ENCODE peak calls at places on chromosome 2, in six cellular contexts. One of them, this sample, is unnamed.
A peak's percentile ranks its signal among the peaks of the same experiment; 100 is the strongest.

GRCh38 chr2:125330133-125330532 is 1305.0 kb downstream of the CNTNAP5 start:
- DNase-seq in A549: no peak
- DNase-seq in AG04450: no peak
- DNase-seq in uterus: no peak
- DNase-seq in tibial artery: no peak
- DNase-seq in B cell: no peak
- DNase-seq in this sample: no peak

GRCh38 chr2:44479127-44479887 is 117.6 kb downstream of the CAMKMT start:
- DNase-seq in B cell: peak; percentile 63
- DNase-seq in tibial artery: no peak
- DNase-seq in uterus: no peak
- DNase-seq in AG04450: peak; percentile 71
- DNase-seq in A549: peak; percentile 74
- DNase-seq in this sample: peak; percentile 41

GRCh38 chr2:64062840-64063239 is 43.6 kb upstream of the VPS54 start:
- DNase-seq in A549: no peak
- DNase-seq in tibial artery: no peak
- DNase-seq in B cell: no peak
- DNase-seq in uterus: no peak
- DNase-seq in AG04450: peak; percentile 30
- DNase-seq in this sample: no peak

GRCh38 chr2:127149384-127149783 is 42.4 kb upstream of the BIN1 start:
- DNase-seq in uterus: no peak
- DNase-seq in tibial artery: no peak
- DNase-seq in B cell: no peak
- DNase-seq in AG04450: peak; percentile 63
- DNase-seq in A549: peak; percentile 30
- DNase-seq in this sample: no peak

GRCh38 chr2:166163775-166164174 is 36.0 kb upstream of the SCN1A start:
- DNase-seq in uterus: no peak
- DNase-seq in tibial artery: no peak
- DNase-seq in A549: no peak
- DNase-seq in B cell: no peak
- DNase-seq in AG04450: no peak
- DNase-seq in this sample: no peak

GRCh38 chr2:49255325-49256023 is 101.2 kb upstream of the FSHR start:
- DNase-seq in tibial artery: no peak
- DNase-seq in uterus: no peak
- DNase-seq in A549: no peak
- DNase-seq in B cell: no peak
- DNase-seq in AG04450: no peak
- DNase-seq in this sample: no peak

GRCh38 chr2:129654331-129654730 is 325.1 kb upstream of the RAB6C start:
- DNase-seq in A549: no peak
- DNase-seq in B cell: no peak
- DNase-seq in tibial artery: no peak
- DNase-seq in uterus: no peak
- DNase-seq in AG04450: no peak
- DNase-seq in this sample: no peak

GRCh38 chr2:45892757-45893156 is 241.3 kb downstream of the PRKCE start:
- DNase-seq in A549: no peak
- DNase-seq in AG04450: no peak
- DNase-seq in uterus: no peak
- DNase-seq in B cell: no peak
- DNase-seq in tibial artery: no peak
- DNase-seq in this sample: no peak

DNA sequence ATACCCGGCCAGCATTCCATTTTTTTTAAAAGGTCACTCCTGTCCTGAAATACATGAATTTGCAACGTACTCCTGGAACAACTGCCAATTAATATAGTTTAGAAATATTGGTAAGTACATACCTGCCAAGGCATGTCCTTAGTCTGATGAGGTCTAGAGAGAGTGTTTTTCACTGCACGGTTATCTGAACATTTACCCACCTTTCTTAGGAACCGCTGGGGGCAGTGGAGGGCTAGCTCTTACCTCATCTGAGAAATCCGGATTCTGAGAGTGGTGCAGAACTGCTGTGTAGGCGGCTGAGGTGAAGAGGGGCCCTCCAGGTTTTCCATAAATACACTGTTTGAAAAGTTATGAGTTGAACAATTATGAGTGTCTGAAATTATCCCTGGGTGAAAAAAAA is 133.1 kb upstream of the CCDC195 start:
- DNase-seq in B cell: no peak
- DNase-seq in A549: no peak
- DNase-seq in uterus: no peak
- DNase-seq in tibial artery: no peak
- DNase-seq in AG04450: no peak
- DNase-seq in this sample: no peak
- TF ChIP-seq CTCF in B cell: no peak
- TF ChIP-seq CTCF in A549: no peak
- TF ChIP-seq CTCF in uterus: no peak
- TF ChIP-seq CTCF in tibial artery: no peak
- TF ChIP-seq CTCF in AG04450: peak; percentile 26
- TF ChIP-seq CTCF in this sample: no peak

DNA sequence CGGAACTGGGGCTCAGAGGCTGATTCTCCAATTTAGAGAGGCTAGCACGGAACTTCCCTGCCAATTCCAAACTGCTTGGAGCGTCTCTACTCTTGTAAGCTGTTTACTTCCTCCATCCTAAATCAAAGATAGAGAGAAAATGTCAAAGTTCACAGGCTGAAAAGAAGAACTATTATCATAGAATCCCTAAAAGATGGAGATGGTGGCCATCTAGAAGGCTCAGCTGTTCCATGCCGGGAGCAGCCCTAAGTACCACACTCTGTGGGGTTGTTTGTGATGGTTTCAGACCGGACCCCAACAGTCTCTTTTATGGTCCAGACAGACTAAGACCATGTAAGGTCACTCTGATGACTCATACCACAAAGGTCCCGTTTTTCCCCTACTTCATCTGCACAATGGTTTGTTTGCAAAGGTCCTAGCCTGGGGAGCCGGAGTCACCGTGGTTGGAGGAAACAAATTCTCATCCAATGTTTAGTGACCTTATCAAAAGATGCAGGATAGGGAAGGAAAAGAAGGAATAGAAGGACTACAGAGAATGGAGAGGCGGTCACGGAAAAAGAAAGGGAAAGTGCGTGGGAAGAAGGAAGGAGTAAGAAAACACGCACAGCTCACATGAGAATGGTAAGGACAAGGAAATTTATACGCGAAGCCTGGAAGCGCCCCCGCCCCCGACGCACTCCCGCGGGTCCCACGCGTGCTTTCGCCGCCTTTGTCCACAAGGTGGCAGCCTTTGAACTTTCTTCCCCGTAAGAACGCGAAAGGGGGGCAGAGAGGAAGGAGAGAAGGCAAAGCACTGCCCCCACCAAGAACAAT is 463 bp upstream of the ANTXR1 start:
- DNase-seq in tibial artery: peak; percentile 86
- DNase-seq in B cell: peak; percentile 71
- DNase-seq in uterus: peak; percentile 85
- DNase-seq in AG04450: peak; percentile 44
- DNase-seq in A549: peak; percentile 74
- DNase-seq in this sample: peak; percentile 52
- TF ChIP-seq CTCF in tibial artery: peak; percentile 75
- TF ChIP-seq CTCF in B cell: peak; percentile 79
- TF ChIP-seq CTCF in uterus: peak; percentile 88
- TF ChIP-seq CTCF in AG04450: peak; percentile 78
- TF ChIP-seq CTCF in A549: peak; percentile 89
- TF ChIP-seq CTCF in this sample: peak; percentile 69

DNA sequence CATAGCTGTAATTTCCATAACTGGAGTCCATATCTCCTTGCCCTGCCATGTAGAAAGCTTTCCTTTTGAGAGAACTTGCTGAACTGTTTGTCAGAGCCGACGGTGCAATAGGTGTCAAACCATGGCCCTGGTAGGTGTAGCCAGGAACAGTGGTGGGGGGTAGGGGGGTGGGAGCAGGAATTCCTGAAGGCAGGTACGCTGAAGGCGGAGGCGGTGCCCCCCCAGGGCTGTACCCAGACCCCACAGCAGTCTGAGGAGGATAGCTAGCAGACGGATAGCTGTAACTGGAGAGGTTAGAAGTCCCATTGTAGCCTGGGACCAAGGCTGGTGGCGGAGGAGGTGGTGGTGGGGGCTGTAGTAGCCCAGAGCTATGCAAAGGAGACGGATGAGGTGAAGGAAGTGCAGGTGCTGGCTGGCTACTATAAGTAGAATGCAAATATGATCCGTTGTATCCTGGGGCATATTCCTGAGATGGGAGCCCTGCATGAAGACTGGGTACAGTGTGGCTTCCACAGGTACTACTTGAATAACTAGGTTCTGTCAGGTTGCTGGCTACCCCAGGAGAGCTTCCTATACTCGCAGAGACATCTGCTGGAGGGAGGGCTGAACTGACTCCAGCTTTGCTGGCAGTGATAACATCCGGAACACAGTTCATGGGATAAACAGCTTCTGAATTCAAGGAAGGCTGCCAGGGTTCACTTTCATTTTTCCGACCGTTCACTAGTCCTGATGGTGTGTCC is 124.8 kb downstream of the FIGN start:
- DNase-seq in A549: peak; percentile 5
- DNase-seq in AG04450: no peak
- DNase-seq in B cell: no peak
- DNase-seq in tibial artery: no peak
- DNase-seq in uterus: no peak
- DNase-seq in this sample: peak; percentile 14
- TF ChIP-seq CTCF in A549: no peak
- TF ChIP-seq CTCF in AG04450: no peak
- TF ChIP-seq CTCF in B cell: no peak
- TF ChIP-seq CTCF in tibial artery: no peak
- TF ChIP-seq CTCF in uterus: no peak
- TF ChIP-seq CTCF in this sample: no peak

GRCh38 chr2:175004980-175005832 is at the start of gene CHN1:
- DNase-seq in uterus: peak; percentile 70
- DNase-seq in A549: peak; percentile 70
- DNase-seq in AG04450: peak; percentile 45
- DNase-seq in B cell: peak; percentile 79
- DNase-seq in tibial artery: peak; percentile 87
- DNase-seq in this sample: peak; percentile 85
- TF ChIP-seq CTCF in uterus: peak; percentile 22
- TF ChIP-seq CTCF in A549: peak; percentile 52
- TF ChIP-seq CTCF in AG04450: peak; percentile 19
- TF ChIP-seq CTCF in B cell: no peak
- TF ChIP-seq CTCF in tibial artery: no peak
- TF ChIP-seq CTCF in this sample: no peak

GRCh38 chr2:188399159-188399558 is 107.5 kb downstream of the GULP1 start:
- DNase-seq in tibial artery: no peak
- DNase-seq in AG04450: no peak
- DNase-seq in A549: no peak
- DNase-seq in B cell: no peak
- DNase-seq in uterus: no peak
- DNase-seq in this sample: no peak

GRCh38 chr2:188391354-188391753 is 99.7 kb downstream of the GULP1 start:
- DNase-seq in uterus: no peak
- DNase-seq in B cell: no peak
- DNase-seq in AG04450: no peak
- DNase-seq in A549: no peak
- DNase-seq in tibial artery: no peak
- DNase-seq in this sample: no peak

GRCh38 chr2:188394931-188395330 is 103.3 kb downstream of the GULP1 start:
- DNase-seq in B cell: no peak
- DNase-seq in uterus: no peak
- DNase-seq in A549: no peak
- DNase-seq in AG04450: no peak
- DNase-seq in tibial artery: no peak
- DNase-seq in this sample: no peak

GRCh38 chr2:188395903-188396699 is 104.4 kb downstream of the GULP1 start:
- DNase-seq in A549: no peak
- DNase-seq in AG04450: no peak
- DNase-seq in tibial artery: no peak
- DNase-seq in B cell: no peak
- DNase-seq in uterus: no peak
- DNase-seq in this sample: no peak
- TF ChIP-seq CTCF in A549: no peak
- TF ChIP-seq CTCF in AG04450: no peak
- TF ChIP-seq CTCF in tibial artery: no peak
- TF ChIP-seq CTCF in B cell: no peak
- TF ChIP-seq CTCF in uterus: no peak
- TF ChIP-seq CTCF in this sample: no peak

GRCh38 chr2:47070920-47071824 is 83.9 kb downstream of the STPG4 start:
- DNase-seq in tibial artery: peak; percentile 91
- DNase-seq in A549: no peak
- DNase-seq in uterus: peak; percentile 72
- DNase-seq in AG04450: peak; percentile 80
- DNase-seq in B cell: no peak
- DNase-seq in this sample: no peak

GRCh38 chr2:47073641-47074040 is 81.5 kb downstream of the STPG4 start:
- DNase-seq in B cell: no peak
- DNase-seq in uterus: no peak
- DNase-seq in AG04450: no peak
- DNase-seq in A549: no peak
- DNase-seq in tibial artery: no peak
- DNase-seq in this sample: no peak

GRCh38 chr2:47073217-47073616 is 81.9 kb downstream of the STPG4 start:
- DNase-seq in uterus: no peak
- DNase-seq in AG04450: no peak
- DNase-seq in tibial artery: no peak
- DNase-seq in B cell: no peak
- DNase-seq in A549: no peak
- DNase-seq in this sample: no peak

GRCh38 chr2:47072728-47073191 is 82.3 kb downstream of the STPG4 start:
- DNase-seq in tibial artery: peak; percentile 77
- DNase-seq in B cell: peak; percentile 83
- DNase-seq in uterus: no peak
- DNase-seq in A549: no peak
- DNase-seq in AG04450: no peak
- DNase-seq in this sample: no peak

DNA sequence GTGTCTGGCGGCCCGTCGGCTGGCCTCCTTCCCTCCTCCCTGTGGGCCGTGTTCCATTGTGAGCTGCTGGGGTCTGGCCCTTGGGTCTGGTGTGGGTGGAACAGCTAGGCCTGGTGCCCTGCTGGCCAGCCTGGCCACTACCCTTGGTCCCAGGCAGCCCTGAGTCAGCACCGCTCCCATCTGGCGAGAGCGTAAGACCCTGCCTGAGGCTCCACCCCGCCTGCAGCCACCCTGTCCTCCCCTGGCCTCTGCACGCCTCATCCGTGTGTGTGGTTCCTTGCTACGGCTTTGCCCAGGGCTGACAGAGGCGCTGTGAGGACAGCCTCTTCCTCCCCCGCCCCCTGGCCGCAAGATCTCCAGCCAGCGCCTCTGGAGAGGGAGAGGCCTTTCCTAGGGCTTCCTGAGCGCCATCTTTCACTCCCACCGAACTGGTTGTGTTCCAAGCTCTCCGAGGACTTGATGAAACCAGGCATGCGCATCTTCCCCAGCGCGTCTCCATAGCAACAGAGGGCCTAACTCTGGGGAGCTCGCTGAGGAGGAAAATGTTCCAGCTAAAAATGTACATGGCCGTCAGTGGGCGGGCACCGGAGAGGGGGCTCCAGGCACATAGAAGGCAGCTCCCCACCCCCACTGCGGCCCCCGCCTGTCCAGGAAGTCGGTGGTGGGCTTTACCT is 83.0 kb downstream of the STPG4 start:
- DNase-seq in tibial artery: peak; percentile 96
- DNase-seq in uterus: peak; percentile 97
- DNase-seq in B cell: no peak
- DNase-seq in AG04450: no peak
- DNase-seq in A549: no peak
- DNase-seq in this sample: no peak
- TF ChIP-seq CTCF in tibial artery: peak; percentile 46
- TF ChIP-seq CTCF in uterus: peak; percentile 56
- TF ChIP-seq CTCF in B cell: no peak
- TF ChIP-seq CTCF in AG04450: peak; percentile 25
- TF ChIP-seq CTCF in A549: no peak
- TF ChIP-seq CTCF in this sample: no peak

This sample was measured in endothelial cell.